ENCODE peak calls at places on chromosomes 1 and 21, in seven cellular contexts. O is SK-N-SH, C is HCT116, A is H1, T is GM12878, G is HepG2, I is K562. B is an unnamed sample. For H3K4me1, the result is how much of the 10 kb centered on the place peaks cover.

GRCh38 chr1:151790940-151791651 is 796 bp upstream of the TDRKH start:
- DNase-seq in O (peak), C (no peak), A (no peak), T (no peak), G (peak), I (peak), B (no peak)

GRCh38 chr1:23126801-23127200 is 41.9 kb downstream of the LUZP1 start:
- DNase-seq in O (no peak), C (no peak), A (no peak), T (no peak), G (no peak), I (no peak), B (no peak)

GRCh38 chr1:50105430-50105829 is 3.3 kb upstream of the ELAVL4 start:
- DNase-seq in O (no peak), C (no peak), A (no peak), T (no peak), G (no peak), I (no peak), B (no peak)

GRCh38 chr1:18360251-18360650 is 120.5 kb upstream of the KLHDC7A start:
- DNase-seq in O (no peak), C (peak), A (no peak), T (no peak), G (no peak), I (no peak), B (no peak)

GRCh38 chr1:176741181-176741580 is 278.2 kb downstream of the PAPPA2 start:
- DNase-seq in O (no peak), C (no peak), A (no peak), T (no peak), G (no peak), I (no peak), B (no peak)

GRCh38 chr1:230126529-230127104 is 59.6 kb downstream of the GALNT2 start:
- DNase-seq in O (no peak), C (no peak), A (no peak), T (no peak), G (no peak), I (no peak), B (no peak)

GRCh38 chr1:88272216-88272615 is 411.9 kb upstream of the PKN2 start:
- DNase-seq in O (no peak), C (no peak), A (no peak), T (no peak), G (no peak), I (no peak), B (no peak)

GRCh38 chr1:179951383-179952144 is 3.0 kb upstream of the CEP350 start:
- DNase-seq in O (no peak), C (no peak), A (no peak), T (no peak), G (no peak), I (no peak), B (no peak)

GRCh38 chr1:46486432-46487015 is 3.1 kb upstream of the DMBX1 start:
- DNase-seq in O (no peak), C (no peak), A (no peak), T (no peak), G (no peak), I (no peak), B (no peak)

GRCh38 chr1:232613752-232614381 is 16.1 kb downstream of the SIPA1L2 start:
- DNase-seq in O (no peak), C (peak), A (no peak), T (no peak), G (no peak), I (no peak), B (no peak)

GRCh38 chr1:93728480-93729131 is 47.0 kb upstream of the BCAR3 start:
- DNase-seq in O (no peak), C (no peak), A (no peak), T (no peak), G (no peak), I (no peak), B (no peak)

GRCh38 chr1:156246762-156247459 is 945 bp downstream of the PAQR6 start:
- DNase-seq in O (no peak), C (no peak), A (no peak), T (no peak), G (no peak), I (no peak), B (no peak)

GRCh38 chr1:74591954-74592353 is 79.5 kb upstream of the LRRC53 start:
- DNase-seq in O (peak), C (no peak), A (no peak), T (no peak), G (no peak), I (no peak), B (no peak)

GRCh38 chr1:225347123-225347683 is 80.6 kb downstream of the LBR start:
- DNase-seq in O (no peak), C (no peak), A (no peak), T (peak), G (no peak), I (no peak), B (no peak)

GRCh38 chr1:96538001-96538649 is 183.5 kb upstream of the PTBP2 start:
- DNase-seq in O (peak), C (no peak), A (no peak), T (no peak), G (peak), I (no peak), B (no peak)

GRCh38 chr1:240804475-240804874 is 192.5 kb upstream of the GREM2 start:
- DNase-seq in O (no peak), C (no peak), A (no peak), T (no peak), G (no peak), I (no peak), B (no peak)

GRCh38 chr1:100440075-100440809 is 87.9 kb downstream of the CDC14A start:
- DNase-seq in O (peak), C (no peak), A (no peak), T (no peak), G (peak), I (peak), B (no peak)

GRCh38 chr1:201385299-201385891 is 7.9 kb upstream of the TNNT2 start:
- DNase-seq in O (peak), C (no peak), A (peak), T (no peak), G (peak), I (peak), B (no peak)

GRCh38 chr1:77139389-77139788 is 79.8 kb downstream of the PIGK start:
- DNase-seq in O (no peak), C (no peak), A (no peak), T (no peak), G (no peak), I (no peak), B (no peak)

GRCh38 chr1:34980715-34981114 is 4.4 kb downstream of the TMEM35B start:
- DNase-seq in O (no peak), C (no peak), A (no peak), T (no peak), G (no peak), I (no peak), B (no peak)

GRCh38 chr1:207304710-207305151 is 16.7 kb upstream of the CD55 start:
- DNase-seq in O (no peak), C (peak), A (no peak), T (no peak), G (peak), I (no peak), B (peak)

GRCh38 chr1:198649598-198650338 is 10.9 kb downstream of the PTPRC start:
- DNase-seq in O (no peak), C (no peak), A (no peak), T (no peak), G (no peak), I (no peak), B (no peak)

GRCh38 chr1:102942324-102942723 is 166.0 kb downstream of the COL11A1 start:
- DNase-seq in O (no peak), C (no peak), A (no peak), T (no peak), G (no peak), I (no peak), B (no peak)

DNA sequence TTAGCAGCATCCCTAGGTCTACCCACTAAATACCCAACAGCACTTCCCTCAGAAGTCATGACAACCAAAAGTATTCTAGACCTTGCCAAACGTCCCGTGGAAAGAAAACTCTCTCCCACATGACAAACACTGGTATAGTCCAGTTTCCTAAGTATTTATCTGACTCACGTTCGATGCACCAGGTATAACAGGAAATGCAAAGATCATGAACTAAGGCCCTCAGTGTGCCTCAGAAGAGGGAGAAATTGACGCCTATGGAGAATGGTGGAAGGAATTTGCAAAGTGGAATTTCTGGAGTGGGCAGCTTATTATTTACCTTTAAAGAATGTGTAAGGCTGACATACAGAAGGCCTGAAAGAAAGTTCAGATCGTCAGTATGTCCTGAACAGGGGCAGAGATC is 523.6 kb upstream of the DAB1 start:
- DNase-seq in O (no peak), C (no peak), A (no peak), T (no peak), G (no peak), I (no peak), B (no peak)
- TF ChIP-seq SIN3A in O (no peak), C (no peak), A (no peak), T (no peak), G (no peak), I (no peak), B (no peak)

GRCh38 chr1:36211307-36211706 is 12.9 kb upstream of the THRAP3 start:
- DNase-seq in O (no peak), C (no peak), A (no peak), T (no peak), G (no peak), I (no peak), B (no peak)
- H3K4me1 ChIP-seq in O (under half), C (under half), A (under half), T (under half), G (half or more), I (under half), B (under half)

DNA sequence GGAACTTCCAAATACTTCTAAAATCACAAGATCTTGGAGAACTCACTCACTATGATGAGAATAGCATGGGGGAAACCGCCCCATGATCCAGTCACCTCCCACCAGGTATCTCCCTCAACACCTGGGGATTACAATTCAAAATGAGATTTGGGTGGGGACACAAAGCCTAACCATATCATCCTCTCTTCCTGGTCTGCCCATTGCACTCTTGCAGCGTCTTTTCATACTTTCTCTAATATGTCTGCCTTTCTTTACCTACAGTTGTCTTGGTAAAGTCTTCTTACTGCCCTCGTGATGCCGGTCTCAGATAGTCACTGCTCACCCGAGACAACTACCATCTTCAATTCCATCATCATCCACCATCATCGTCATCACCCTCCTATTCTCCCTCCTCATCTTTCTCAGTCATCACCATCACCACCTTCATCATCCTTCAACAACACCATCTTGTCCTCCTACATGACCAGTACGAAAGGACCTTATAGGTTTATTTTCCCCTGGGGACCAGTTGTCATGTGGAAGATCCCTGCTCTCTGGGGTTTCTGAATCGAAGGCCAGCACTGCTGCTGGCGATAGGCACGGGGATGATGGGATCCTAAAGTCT is 58.5 kb upstream of the CASZ1 start:
- DNase-seq in O (no peak), C (no peak), A (no peak), T (no peak), G (no peak), I (no peak), B (no peak)
- TF ChIP-seq SIN3A in O (no peak), C (no peak), A (no peak), T (no peak), G (no peak), I (no peak), B (no peak)

GRCh38 chr21:31266241-31266640 is 77.8 kb downstream of the TIAM1 start:
- DNase-seq in O (no peak), C (no peak), A (no peak), T (no peak), G (no peak), I (no peak), B (no peak)

GRCh38 chr21:31261759-31262158 is 82.3 kb downstream of the TIAM1 start:
- DNase-seq in O (no peak), C (no peak), A (no peak), T (no peak), G (no peak), I (no peak), B (no peak)

GRCh38 chr21:31262728-31263127 is 81.3 kb downstream of the TIAM1 start:
- DNase-seq in O (no peak), C (no peak), A (no peak), T (no peak), G (no peak), I (no peak), B (no peak)

GRCh38 chr21:31265293-31265692 is 78.8 kb downstream of the TIAM1 start:
- DNase-seq in O (no peak), C (no peak), A (no peak), T (no peak), G (no peak), I (no peak), B (no peak)

DNA sequence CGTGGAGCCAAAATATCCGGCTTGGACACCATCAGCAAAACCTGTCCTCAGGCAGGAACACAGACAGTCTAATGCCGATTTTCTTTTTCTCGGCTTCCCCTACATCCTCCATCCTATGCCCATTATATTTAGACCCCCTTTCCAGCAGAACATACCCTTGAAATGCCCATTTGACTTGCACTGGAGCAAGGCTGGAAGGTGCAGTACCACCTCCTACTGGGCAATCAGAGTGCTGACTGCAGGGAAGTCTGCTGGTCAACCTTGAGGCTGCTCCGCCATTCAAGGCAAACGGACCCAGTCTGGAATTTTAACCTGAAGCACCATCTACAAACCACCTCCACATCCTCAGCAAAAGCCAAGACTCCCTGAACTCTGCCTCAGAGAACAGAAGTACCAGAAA is 79.5 kb downstream of the TIAM1 start:
- DNase-seq in O (no peak), C (no peak), A (no peak), T (no peak), G (no peak), I (no peak), B (no peak)
- H3K4me1 ChIP-seq in O (under half), C (under half), A (under half), T (under half), G (under half), I (under half), B (under half)

B was measured in Panc1.